ENCODE peak calls at places on chromosomes 4 and X, in seven cellular contexts. X is gastrocnemius medialis, M is HEK293T, E is mesothelial cell of epicardium, S is RCC 7860, F is uterus, V is AG04450. G is an unnamed sample.

GRCh38 chr4:28469387-28469786 is 1608.7 kb downstream of the STIM2 start:
- DNase-seq in X (no peak), M (no peak), E (no peak), S (no peak), F (no peak), V (no peak), G (no peak)

GRCh38 chrX:110557864-110558263 is 199.2 kb downstream of the RTL9 start:
- DNase-seq in X (no peak), M (no peak), E (no peak), S (no peak), F (no peak), V (no peak), G (no peak)

GRCh38 chrX:50905334-50905733 is 5.2 kb upstream of the BMP15 start:
- DNase-seq in X (no peak), M (no peak), E (no peak), S (no peak), F (no peak), V (no peak), G (no peak)

GRCh38 chr4:138217567-138217966 is 24.6 kb downstream of the SLC7A11 start:
- DNase-seq in X (no peak), M (no peak), E (no peak), S (no peak), F (no peak), V (no peak), G (no peak)

GRCh38 chr4:106208481-106209460 is 107.2 kb downstream of the TBCK start:
- DNase-seq in X (no peak), M (no peak), E (no peak), S (no peak), F (no peak), V (no peak), G (no peak)

GRCh38 chr4:140268441-140268840 is 105.0 kb upstream of the SCOC start:
- DNase-seq in X (no peak), M (no peak), E (no peak), S (no peak), F (no peak), V (no peak), G (no peak)

GRCh38 chrX:136588060-136588459 is 56.0 kb downstream of the VGLL1 start:
- DNase-seq in X (no peak), M (no peak), E (no peak), S (no peak), F (no peak), V (no peak), G (no peak)

GRCh38 chr4:56544573-56545131 is 39.1 kb downstream of the ARL9 start:
- DNase-seq in X (peak; percentile 56), M (peak; percentile 91), E (peak; percentile 77), S (peak; percentile 74), F (peak; percentile 88), V (peak; percentile 63), G (peak; percentile 94)

GRCh38 chrX:41472231-41472815 is 25.2 kb downstream of the NYX start:
- DNase-seq in X (no peak), M (no peak), E (no peak), S (peak; percentile 67), F (no peak), V (no peak), G (no peak)

GRCh38 chr4:108415389-108415788 is 205.0 kb upstream of the RPL34 start:
- DNase-seq in X (no peak), M (no peak), E (no peak), S (no peak), F (no peak), V (no peak), G (no peak)

G was measured in progenitor cell of endocrine pancreas.